ENCODE peak calls at places on chromosomes 12 and 14, in five cellular contexts. One of them, this sample, is unnamed.

GRCh38 chr12:94038605-94039004 is 109.8 kb upstream of the PLXNC1 start:
- DNase-seq in H1: no peak
- DNase-seq in GM12878: no peak
- DNase-seq in HepG2: no peak
- DNase-seq in NT2/D1: no peak
- DNase-seq in this sample: no peak

GRCh38 chr14:38199076-38199475 is 8.6 kb upstream of the SSTR1 start:
- DNase-seq in H1: no peak
- DNase-seq in HepG2: no peak
- DNase-seq in GM12878: no peak
- DNase-seq in NT2/D1: no peak
- DNase-seq in this sample: no peak

GRCh38 chr14:54451178-54451601 is 10.0 kb upstream of the CNIH1 start:
- DNase-seq in NT2/D1: no peak
- DNase-seq in GM12878: no peak
- DNase-seq in HepG2: peak
- DNase-seq in H1: no peak
- DNase-seq in this sample: no peak

GRCh38 chr14:63499701-63500250 is 43.4 kb downstream of the PPP2R5E start:
- DNase-seq in GM12878: no peak
- DNase-seq in NT2/D1: no peak
- DNase-seq in HepG2: no peak
- DNase-seq in H1: no peak
- DNase-seq in this sample: no peak

GRCh38 chr12:65656904-65657351 is 167.4 kb upstream of the HMGA2 start:
- DNase-seq in HepG2: no peak
- DNase-seq in GM12878: no peak
- DNase-seq in NT2/D1: no peak
- DNase-seq in H1: no peak
- DNase-seq in this sample: no peak

GRCh38 chr14:75459099-75459741 is 31.4 kb downstream of the JDP2 start:
- DNase-seq in GM12878: no peak
- DNase-seq in H1: no peak
- DNase-seq in HepG2: no peak
- DNase-seq in NT2/D1: no peak
- DNase-seq in this sample: no peak

GRCh38 chr12:2477009-2477766 is 317.6 kb upstream of the FKBP4 start:
- DNase-seq in H1: no peak
- DNase-seq in GM12878: no peak
- DNase-seq in NT2/D1: no peak
- DNase-seq in HepG2: no peak
- DNase-seq in this sample: no peak

GRCh38 chr14:20846560-20846959 is 43.9 kb upstream of the RNASE1 start:
- DNase-seq in H1: no peak
- DNase-seq in HepG2: no peak
- DNase-seq in NT2/D1: no peak
- DNase-seq in GM12878: no peak
- DNase-seq in this sample: no peak

GRCh38 chr12:41213107-41213506 is 25.0 kb downstream of the PDZRN4 start:
- DNase-seq in NT2/D1: no peak
- DNase-seq in H1: no peak
- DNase-seq in HepG2: no peak
- DNase-seq in GM12878: no peak
- DNase-seq in this sample: no peak

GRCh38 chr12:127803545-127803944 is 463.4 kb upstream of the TMEM132C start:
- DNase-seq in GM12878: no peak
- DNase-seq in HepG2: no peak
- DNase-seq in NT2/D1: no peak
- DNase-seq in H1: no peak
- DNase-seq in this sample: no peak

GRCh38 chr12:42759622-42760273 is 170.2 kb upstream of the PRICKLE1 start:
- DNase-seq in HepG2: no peak
- DNase-seq in GM12878: no peak
- DNase-seq in H1: no peak
- DNase-seq in NT2/D1: no peak
- DNase-seq in this sample: no peak

GRCh38 chr12:92059976-92060375 is 85.7 kb downstream of the BTG1 start:
- DNase-seq in HepG2: no peak
- DNase-seq in H1: no peak
- DNase-seq in NT2/D1: no peak
- DNase-seq in GM12878: no peak
- DNase-seq in this sample: no peak
- TF ChIP-seq SUZ12 in HepG2: no peak
- TF ChIP-seq SUZ12 in H1: no peak
- TF ChIP-seq SUZ12 in NT2/D1: no peak
- TF ChIP-seq SUZ12 in GM12878: no peak
- TF ChIP-seq SUZ12 in this sample: no peak

GRCh38 chr12:132354982-132355680 is 25.7 kb upstream of the GALNT9 start:
- DNase-seq in H1: no peak
- DNase-seq in GM12878: no peak
- DNase-seq in NT2/D1: no peak
- DNase-seq in HepG2: no peak
- DNase-seq in this sample: no peak

GRCh38 chr12:132354211-132354981 is 25.0 kb upstream of the GALNT9 start:
- DNase-seq in GM12878: no peak
- DNase-seq in H1: no peak
- DNase-seq in NT2/D1: no peak
- DNase-seq in HepG2: no peak
- DNase-seq in this sample: no peak

GRCh38 chr12:132353811-132354210 is 24.4 kb upstream of the GALNT9 start:
- DNase-seq in NT2/D1: no peak
- DNase-seq in GM12878: no peak
- DNase-seq in H1: no peak
- DNase-seq in HepG2: no peak
- DNase-seq in this sample: no peak

GRCh38 chr12:132351751-132352495 is 22.5 kb upstream of the GALNT9 start:
- DNase-seq in GM12878: no peak
- DNase-seq in H1: no peak
- DNase-seq in HepG2: no peak
- DNase-seq in NT2/D1: no peak
- DNase-seq in this sample: no peak

DNA sequence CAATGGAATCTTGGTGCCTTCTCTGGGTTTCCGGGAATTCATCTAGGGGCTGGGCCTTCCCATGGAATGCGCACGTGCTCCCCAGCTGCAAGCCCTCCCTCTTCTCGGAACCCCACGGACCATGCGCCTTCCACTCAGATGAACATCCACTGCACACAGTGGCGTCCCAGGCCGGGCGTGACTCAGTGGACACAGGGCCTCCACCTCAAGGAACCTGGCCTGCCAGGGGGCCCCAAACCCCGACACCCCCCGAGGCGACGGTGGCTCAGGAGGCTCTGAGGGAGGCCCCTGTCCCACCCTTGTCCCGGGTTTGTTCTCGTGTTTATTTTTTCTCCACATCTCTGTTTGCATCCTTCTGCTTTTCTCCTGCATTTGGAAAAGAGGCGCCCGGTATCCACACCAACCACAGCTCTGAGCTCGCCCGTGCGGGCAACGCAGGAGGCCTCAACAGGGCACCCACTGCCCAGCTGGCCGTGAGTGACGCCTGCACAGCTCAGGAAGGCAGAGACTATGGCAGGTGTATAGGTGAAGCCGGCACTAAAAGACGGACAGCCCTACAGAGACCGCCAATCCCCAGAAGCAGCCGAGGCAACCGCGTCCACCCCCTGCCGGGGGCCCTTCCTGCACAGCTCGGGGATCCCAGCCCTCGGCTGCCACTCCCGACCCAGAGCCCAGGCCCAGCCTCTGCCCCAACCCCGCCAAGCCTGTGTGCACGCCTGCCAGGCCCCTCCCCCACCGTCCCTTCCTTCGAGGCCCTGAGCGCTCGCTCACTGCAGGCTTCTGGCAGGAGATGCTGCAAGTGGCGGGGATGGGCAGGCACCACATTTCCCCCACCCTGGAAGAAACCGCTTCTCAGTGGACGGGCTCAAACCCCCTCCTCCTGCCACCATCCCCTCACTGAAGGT is 23.8 kb upstream of the GALNT9 start:
- DNase-seq in HepG2: no peak
- DNase-seq in GM12878: no peak
- DNase-seq in NT2/D1: no peak
- DNase-seq in H1: no peak
- DNase-seq in this sample: no peak
- TF ChIP-seq SUZ12 in HepG2: no peak
- TF ChIP-seq SUZ12 in GM12878: no peak
- TF ChIP-seq SUZ12 in NT2/D1: no peak
- TF ChIP-seq SUZ12 in H1: no peak
- TF ChIP-seq SUZ12 in this sample: no peak

DNA sequence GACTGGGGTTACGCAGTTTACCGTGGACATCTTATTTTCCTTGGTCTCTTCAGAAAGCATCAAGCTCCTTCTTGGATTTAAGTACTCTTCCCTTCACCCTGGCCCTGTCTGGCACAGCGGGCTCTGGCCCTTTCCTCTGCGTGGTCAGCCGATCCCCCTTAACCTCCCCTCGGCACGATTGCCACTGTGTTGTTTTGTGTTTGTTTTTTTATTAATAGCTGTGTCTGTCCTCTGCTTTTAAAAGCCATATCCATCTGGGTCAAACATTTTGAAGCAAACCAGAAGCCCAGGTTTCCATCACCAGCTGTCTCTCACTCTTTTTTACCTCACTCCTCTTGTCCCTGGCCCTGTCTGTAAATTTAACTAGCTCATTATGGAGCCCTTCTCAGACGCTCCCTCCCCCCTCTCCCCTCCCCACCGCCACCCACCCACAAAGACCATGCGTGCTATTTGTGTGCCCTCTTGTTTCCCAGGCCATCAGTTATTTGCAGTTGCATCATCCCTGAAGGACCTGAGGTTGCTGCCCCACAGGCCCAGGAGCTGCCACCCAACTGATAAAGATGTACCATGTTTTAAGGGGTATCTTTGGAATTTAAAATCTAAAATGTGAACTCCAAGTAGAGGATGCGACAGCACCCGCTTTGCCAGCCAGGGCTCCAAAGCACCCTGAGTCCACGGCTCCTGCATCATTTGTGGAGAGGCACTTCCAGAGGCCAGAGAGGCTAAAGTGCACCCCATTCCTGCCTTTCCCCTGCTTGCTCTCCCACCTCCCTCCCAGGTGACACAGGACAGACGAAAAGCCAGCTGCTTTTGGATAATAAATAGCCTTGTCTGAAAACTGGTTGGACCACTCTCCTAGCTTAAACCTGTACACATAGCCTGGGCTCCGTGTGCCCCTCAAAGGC is 3.9 kb downstream of the BCL11B start:
- DNase-seq in HepG2: no peak
- DNase-seq in NT2/D1: no peak
- DNase-seq in H1: no peak
- DNase-seq in GM12878: no peak
- DNase-seq in this sample: no peak
- TF ChIP-seq SUZ12 in HepG2: no peak
- TF ChIP-seq SUZ12 in NT2/D1: no peak
- TF ChIP-seq SUZ12 in H1: no peak
- TF ChIP-seq SUZ12 in GM12878: no peak
- TF ChIP-seq SUZ12 in this sample: no peak

DNA sequence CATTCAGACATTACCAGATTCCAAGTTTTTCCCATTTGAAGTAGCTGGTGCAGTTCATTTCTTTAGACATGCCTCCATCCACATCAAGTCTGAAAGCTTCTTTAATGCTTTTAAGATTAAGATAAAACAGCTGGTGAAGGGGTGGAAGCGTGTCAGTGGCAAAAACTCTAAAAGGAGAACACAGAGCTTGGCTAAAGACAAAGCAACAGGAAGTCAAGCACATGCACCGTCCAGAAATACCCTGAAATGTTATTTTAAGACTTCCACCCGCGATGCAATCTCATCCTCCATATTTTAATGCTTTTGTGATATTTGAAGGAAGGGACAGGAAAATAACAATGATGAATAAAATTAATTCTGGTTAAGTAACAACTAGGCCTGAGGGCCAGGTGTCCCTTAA is 31.8 kb downstream of the PPM1H start:
- DNase-seq in NT2/D1: no peak
- DNase-seq in HepG2: no peak
- DNase-seq in GM12878: no peak
- DNase-seq in H1: no peak
- DNase-seq in this sample: no peak
- TF ChIP-seq SUZ12 in NT2/D1: no peak
- TF ChIP-seq SUZ12 in HepG2: no peak
- TF ChIP-seq SUZ12 in GM12878: no peak
- TF ChIP-seq SUZ12 in H1: no peak
- TF ChIP-seq SUZ12 in this sample: no peak

DNA sequence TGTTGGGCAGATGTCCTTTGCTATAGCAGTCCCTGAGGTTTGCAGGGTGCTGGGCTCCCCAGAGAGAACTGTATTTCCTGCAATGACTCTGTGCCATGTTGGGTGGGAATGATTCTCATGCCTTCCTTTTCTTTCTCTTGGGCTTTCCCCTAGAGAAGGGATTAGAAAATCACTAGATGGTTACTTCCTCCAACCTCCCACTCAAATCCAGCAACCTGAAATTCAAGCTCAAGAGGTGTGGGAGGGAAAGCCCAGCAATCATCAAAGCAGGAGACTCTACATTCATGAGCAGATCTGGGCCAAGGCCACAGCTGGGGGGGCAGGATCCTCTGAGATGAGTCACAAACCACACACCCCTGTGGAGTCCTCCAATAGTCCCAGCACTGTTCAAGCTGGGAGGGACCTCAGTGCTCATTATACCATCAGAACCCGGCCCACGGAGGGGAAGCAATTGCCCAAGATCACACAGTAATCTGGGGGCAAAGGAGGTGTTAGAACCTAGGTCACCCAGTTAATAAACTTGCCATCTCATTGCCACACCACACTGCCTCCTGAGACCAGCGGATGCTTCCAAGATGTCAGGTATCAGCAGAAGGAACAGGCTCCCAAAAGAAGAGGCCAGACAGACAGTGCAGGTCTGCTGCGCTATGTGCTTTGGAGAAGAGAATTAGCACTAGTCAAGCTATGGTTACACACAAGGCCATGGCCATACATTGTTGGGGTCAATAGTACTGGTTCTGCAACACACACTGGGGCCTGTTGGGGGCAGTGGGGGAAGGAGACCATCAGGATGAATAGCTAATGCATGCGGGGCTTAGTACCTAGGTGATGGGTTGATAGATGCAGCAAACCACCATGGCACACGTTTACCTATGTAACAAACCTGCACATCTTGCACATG is 65.7 kb downstream of the TTC9 start:
- DNase-seq in GM12878: peak
- DNase-seq in NT2/D1: no peak
- DNase-seq in HepG2: peak
- DNase-seq in H1: no peak
- DNase-seq in this sample: no peak
- TF ChIP-seq SUZ12 in GM12878: no peak
- TF ChIP-seq SUZ12 in NT2/D1: no peak
- TF ChIP-seq SUZ12 in HepG2: no peak
- TF ChIP-seq SUZ12 in H1: no peak
- TF ChIP-seq SUZ12 in this sample: no peak

DNA sequence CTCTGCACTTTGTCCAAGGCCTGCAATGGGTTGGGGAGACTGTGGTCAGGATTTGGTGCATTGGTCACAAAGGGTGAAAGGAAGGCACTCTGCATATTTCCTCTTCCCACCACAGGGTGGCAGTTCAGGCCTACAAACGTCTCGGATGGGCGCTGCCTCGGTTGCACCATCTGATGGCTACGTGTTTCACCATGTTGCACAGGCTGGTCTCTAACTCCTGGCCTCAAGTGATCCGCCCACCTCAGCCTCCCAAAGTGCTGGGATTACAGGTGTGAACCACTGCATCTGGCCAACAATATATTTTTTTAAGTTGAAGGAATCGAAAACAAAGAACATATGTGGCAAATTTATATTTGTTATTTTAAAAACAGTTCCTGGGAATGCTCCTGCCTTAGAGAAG is 35.1 kb downstream of the TMBIM6 start:
- DNase-seq in GM12878: no peak
- DNase-seq in HepG2: peak
- DNase-seq in NT2/D1: peak
- DNase-seq in H1: peak
- DNase-seq in this sample: peak
- TF ChIP-seq SUZ12 in GM12878: no peak
- TF ChIP-seq SUZ12 in HepG2: no peak
- TF ChIP-seq SUZ12 in NT2/D1: no peak
- TF ChIP-seq SUZ12 in H1: no peak
- TF ChIP-seq SUZ12 in this sample: no peak